ENCODE peak calls at places on chromosomes 6 and 20, in nine cellular contexts. G, E, L, Z, Q, S, F, R and O are unnamed samples.

GRCh38 chr6:27205375-27206278 is 41.9 kb upstream of the PRSS16 start:
- DNase-seq in G (no peak), E (no peak), L (no peak), Z (no peak), Q (no peak), S (no peak), F (peak; percentile 41), R (peak; percentile 74), O (peak; percentile 18)

GRCh38 chr6:54970337-54970736 is 123.8 kb downstream of the FAM83B start:
- DNase-seq in G (no peak), E (no peak), L (no peak), Z (no peak), Q (no peak), S (no peak), F (no peak), R (no peak), O (no peak)

GRCh38 chr6:3284436-3284876 is 25.7 kb downstream of the PSMG4 start:
- DNase-seq in G (no peak), E (peak; percentile 11), L (no peak), Z (no peak), Q (no peak), S (no peak), F (no peak), R (peak; percentile 37), O (no peak)

GRCh38 chr20:23153696-23154341 is 67.7 kb upstream of the CD93 start:
- DNase-seq in G (no peak), E (no peak), L (peak; percentile 4), Z (no peak), Q (no peak), S (no peak), F (no peak), R (peak; percentile 42), O (no peak)

GRCh38 chr6:42392871-42393270 is 58.9 kb downstream of the TRERF1 start:
- DNase-seq in G (no peak), E (no peak), L (no peak), Z (no peak), Q (no peak), S (no peak), F (no peak), R (no peak), O (peak; percentile 18)

GRCh38 chr6:36701401-36701991 is 3.9 kb downstream of the RAB44 start:
- DNase-seq in G (no peak), E (no peak), L (peak; percentile 70), Z (no peak), Q (no peak), S (no peak), F (no peak), R (peak; percentile 72), O (no peak)

GRCh38 chr20:46709055-46709458 is 392 bp upstream of the SLC2A10 start:
- DNase-seq in G (no peak), E (no peak), L (no peak), Z (peak; percentile 70), Q (no peak), S (no peak), F (no peak), R (no peak), O (no peak)

GRCh38 chr6:117206951-117207687 is 58.2 kb upstream of the VGLL2 start:
- DNase-seq in G (no peak), E (peak; percentile 18), L (no peak), Z (no peak), Q (no peak), S (no peak), F (no peak), R (peak; percentile 62), O (peak; percentile 5)

GRCh38 chr20:46710149-46710913 is 882 bp downstream of the SLC2A10 start:
- DNase-seq in G (no peak), E (no peak), L (no peak), Z (peak; percentile 48), Q (no peak), S (no peak), F (no peak), R (no peak), O (no peak)

GRCh38 chr20:23569570-23569969 is 1.3 kb upstream of the CST9L start:
- DNase-seq in G (no peak), E (no peak), L (no peak), Z (no peak), Q (no peak), S (no peak), F (no peak), R (no peak), O (no peak)

GRCh38 chr20:51529758-51530157 is 12.8 kb downstream of the NFATC2 start:
- DNase-seq in G (no peak), E (no peak), L (no peak), Z (peak; percentile 54), Q (no peak), S (peak; percentile 31), F (no peak), R (no peak), O (no peak)

GRCh38 chr6:101878554-101879276 is 485.2 kb downstream of the GRIK2 start:
- DNase-seq in G (no peak), E (no peak), L (no peak), Z (no peak), Q (no peak), S (no peak), F (no peak), R (no peak), O (no peak)

GRCh38 chr6:21061892-21062291 is 527.6 kb downstream of the CDKAL1 start:
- DNase-seq in G (no peak), E (no peak), L (no peak), Z (no peak), Q (no peak), S (no peak), F (no peak), R (no peak), O (no peak)

GRCh38 chr6:8277769-8278168 is 157.6 kb downstream of the SLC35B3 start:
- DNase-seq in G (peak; percentile 5), E (no peak), L (peak; percentile 57), Z (no peak), Q (no peak), S (no peak), F (no peak), R (peak; percentile 61), O (peak; percentile 23)

GRCh38 chr6:27888576-27888975 is 23.6 kb downstream of the OR2B2 start:
- DNase-seq in G (no peak), E (no peak), L (peak; percentile 44), Z (no peak), Q (no peak), S (no peak), F (no peak), R (peak; percentile 68), O (no peak)

GRCh38 chr6:53494076-53494475 is 50.8 kb downstream of the GCLC start:
- DNase-seq in G (no peak), E (no peak), L (no peak), Z (no peak), Q (no peak), S (no peak), F (no peak), R (no peak), O (no peak)

GRCh38 chr20:38152175-38153010 is 12.7 kb downstream of the TGM2 start:
- DNase-seq in G (no peak), E (peak; percentile 47), L (no peak), Z (peak; percentile 75), Q (peak; percentile 30), S (no peak), F (peak; percentile 85), R (no peak), O (peak; percentile 53)

GRCh38 chr20:47204008-47204745 is 152.3 kb downstream of the ZMYND8 start:
- DNase-seq in G (no peak), E (no peak), L (no peak), Z (no peak), Q (no peak), S (peak; percentile 43), F (no peak), R (no peak), O (no peak)

GRCh38 chr6:150201285-150201684 is 58.4 kb downstream of the PPP1R14C start:
- DNase-seq in G (no peak), E (no peak), L (no peak), Z (no peak), Q (no peak), S (no peak), F (no peak), R (peak; percentile 44), O (peak; percentile 16)

GRCh38 chr6:150201791-150202329 is 59.0 kb downstream of the PPP1R14C start:
- DNase-seq in G (no peak), E (peak; percentile 60), L (no peak), Z (peak; percentile 80), Q (no peak), S (no peak), F (no peak), R (peak; percentile 27), O (peak; percentile 71)

GRCh38 chr6:150203378-150203777 is 60.5 kb downstream of the PPP1R14C start:
- DNase-seq in G (no peak), E (no peak), L (no peak), Z (no peak), Q (no peak), S (no peak), F (no peak), R (no peak), O (no peak)

GRCh38 chr6:150202934-150203333 is 60.1 kb downstream of the PPP1R14C start:
- DNase-seq in G (no peak), E (no peak), L (no peak), Z (no peak), Q (no peak), S (peak; percentile 18), F (no peak), R (peak; percentile 1), O (no peak)

DNA sequence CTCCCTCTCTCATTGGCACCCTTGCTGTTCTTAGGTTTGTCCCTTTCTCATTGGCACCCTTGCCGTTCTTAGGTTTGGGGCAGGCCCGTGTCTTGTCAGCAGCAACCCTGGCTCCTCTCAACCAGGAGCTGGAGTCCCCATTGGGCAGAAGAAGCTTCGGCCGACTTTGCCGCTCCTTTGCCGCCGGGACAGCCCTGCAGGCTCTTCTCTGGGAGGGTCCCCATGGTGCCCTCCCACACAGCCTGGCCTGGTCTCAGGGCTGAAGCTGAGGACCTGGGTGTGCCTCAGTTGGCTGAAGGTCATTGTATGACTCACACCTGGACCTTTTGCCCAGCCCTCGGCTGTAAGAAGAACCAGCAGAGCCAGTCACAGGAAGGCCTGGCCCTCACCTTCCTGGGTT is 59.6 kb downstream of the PPP1R14C start:
- DNase-seq in G (no peak), E (no peak), L (no peak), Z (peak; percentile 77), Q (no peak), S (no peak), F (no peak), R (peak; percentile 22), O (no peak)
- TF ChIP-seq CTCF in G (no peak), E (no peak), L (no peak), Z (no peak), Q (no peak), S (no peak), F (no peak), R (no peak), O (no peak)

GRCh38 chr20:1469925-1470571 is 3.4 kb upstream of the NSFL1C start:
- DNase-seq in G (peak; percentile 75), E (peak; percentile 87), L (peak; percentile 90), Z (peak; percentile 90), Q (peak; percentile 20), S (peak; percentile 99), F (peak; percentile 67), R (peak; percentile 95), O (peak; percentile 81)
- TF ChIP-seq CTCF in G (peak; percentile 37), E (peak; percentile 73), L (peak; percentile 89), Z (peak; percentile 78), Q (no peak), S (peak; percentile 89), F (peak; percentile 65), R (peak; percentile 92), O (peak; percentile 80)

GRCh38 chr20:48528346-48528745 is 299.5 kb downstream of the PREX1 start:
- DNase-seq in G (no peak), E (no peak), L (no peak), Z (no peak), Q (no peak), S (no peak), F (no peak), R (no peak), O (no peak)
- TF ChIP-seq CTCF in G (no peak), E (no peak), L (no peak), Z (no peak), Q (no peak), S (no peak), F (no peak), R (no peak), O (no peak)

GRCh38 chr6:68443704-68444103 is 191.4 kb upstream of the ADGRB3 start:
- DNase-seq in G (no peak), E (no peak), L (no peak), Z (no peak), Q (no peak), S (no peak), F (no peak), R (no peak), O (no peak)
- TF ChIP-seq CTCF in G (peak; percentile 68), E (peak; percentile 80), L (peak; percentile 47), Z (no peak), Q (no peak), S (no peak), F (no peak), R (peak; percentile 68), O (peak; percentile 22)